ENCODE peak calls at places on chromosomes 13 and 19, in seven cellular contexts. One of them, this sample, is unnamed.
A peak's percentile ranks its signal among the peaks of the same experiment; 100 is the strongest.

GRCh38 chr13:66071018-66071417 is 1159.1 kb downstream of the PCDH9 start:
- DNase-seq in brain microvascular endothelial cell: no peak
- DNase-seq in lower lobe of right lung: no peak
- DNase-seq in breast epithelium: no peak
- DNase-seq in A549: no peak
- DNase-seq in left ventricle myocardium inferior: no peak
- DNase-seq in heart left ventricle: no peak
- DNase-seq in this sample: no peak

GRCh38 chr19:8965887-8966286 is 44.3 kb downstream of the MUC16 start:
- DNase-seq in brain microvascular endothelial cell: no peak
- DNase-seq in lower lobe of right lung: no peak
- DNase-seq in breast epithelium: no peak
- DNase-seq in A549: no peak
- DNase-seq in left ventricle myocardium inferior: no peak
- DNase-seq in heart left ventricle: no peak
- DNase-seq in this sample: no peak

GRCh38 chr19:39518975-39519374 is 4.0 kb downstream of the SELENOV start:
- DNase-seq in brain microvascular endothelial cell: no peak
- DNase-seq in lower lobe of right lung: no peak
- DNase-seq in breast epithelium: no peak
- DNase-seq in A549: no peak
- DNase-seq in left ventricle myocardium inferior: no peak
- DNase-seq in heart left ventricle: no peak
- DNase-seq in this sample: no peak

GRCh38 chr13:79197933-79198332 is 208.1 kb downstream of the RBM26 start:
- DNase-seq in brain microvascular endothelial cell: no peak
- DNase-seq in lower lobe of right lung: no peak
- DNase-seq in breast epithelium: no peak
- DNase-seq in A549: no peak
- DNase-seq in left ventricle myocardium inferior: no peak
- DNase-seq in heart left ventricle: no peak
- DNase-seq in this sample: no peak

GRCh38 chr19:10544242-10544752 is 593 bp downstream of the ATG4D start:
- DNase-seq in brain microvascular endothelial cell: no peak
- DNase-seq in lower lobe of right lung: no peak
- DNase-seq in breast epithelium: no peak
- DNase-seq in A549: no peak
- DNase-seq in left ventricle myocardium inferior: peak; percentile 17
- DNase-seq in heart left ventricle: no peak
- DNase-seq in this sample: no peak

GRCh38 chr13:44312898-44313551 is 60.6 kb upstream of the SERP2 start:
- DNase-seq in brain microvascular endothelial cell: peak; percentile 82
- DNase-seq in lower lobe of right lung: no peak
- DNase-seq in breast epithelium: no peak
- DNase-seq in A549: peak; percentile 14
- DNase-seq in left ventricle myocardium inferior: no peak
- DNase-seq in heart left ventricle: no peak
- DNase-seq in this sample: no peak

GRCh38 chr13:68048802-68049359 is 818.7 kb upstream of the PCDH9 start:
- DNase-seq in brain microvascular endothelial cell: no peak
- DNase-seq in lower lobe of right lung: no peak
- DNase-seq in breast epithelium: no peak
- DNase-seq in A549: no peak
- DNase-seq in left ventricle myocardium inferior: no peak
- DNase-seq in heart left ventricle: no peak
- DNase-seq in this sample: no peak

GRCh38 chr13:94470126-94470525 is 9.4 kb downstream of the DCT start:
- DNase-seq in brain microvascular endothelial cell: no peak
- DNase-seq in lower lobe of right lung: no peak
- DNase-seq in breast epithelium: no peak
- DNase-seq in A549: no peak
- DNase-seq in left ventricle myocardium inferior: no peak
- DNase-seq in heart left ventricle: no peak
- DNase-seq in this sample: no peak

GRCh38 chr19:47489072-47489914 is 5.3 kb upstream of the KPTN start:
- DNase-seq in brain microvascular endothelial cell: no peak
- DNase-seq in lower lobe of right lung: peak; percentile 11
- DNase-seq in breast epithelium: no peak
- DNase-seq in A549: no peak
- DNase-seq in left ventricle myocardium inferior: no peak
- DNase-seq in heart left ventricle: peak; percentile 47
- DNase-seq in this sample: no peak

GRCh38 chr13:41652735-41653361 is 195.5 kb downstream of the RGCC start:
- DNase-seq in brain microvascular endothelial cell: no peak
- DNase-seq in lower lobe of right lung: no peak
- DNase-seq in breast epithelium: no peak
- DNase-seq in A549: peak; percentile 7
- DNase-seq in left ventricle myocardium inferior: no peak
- DNase-seq in heart left ventricle: no peak
- DNase-seq in this sample: no peak

GRCh38 chr13:18946738-18947137 is 234.9 kb downstream of the TUBA3C start:
- DNase-seq in brain microvascular endothelial cell: no peak
- DNase-seq in lower lobe of right lung: no peak
- DNase-seq in breast epithelium: no peak
- DNase-seq in A549: no peak
- DNase-seq in left ventricle myocardium inferior: no peak
- DNase-seq in heart left ventricle: peak; percentile 14
- DNase-seq in this sample: no peak

GRCh38 chr19:38045554-38046253 is 138.7 kb downstream of the SIPA1L3 start:
- DNase-seq in brain microvascular endothelial cell: no peak
- DNase-seq in lower lobe of right lung: no peak
- DNase-seq in breast epithelium: no peak
- DNase-seq in A549: no peak
- DNase-seq in left ventricle myocardium inferior: no peak
- DNase-seq in heart left ventricle: no peak
- DNase-seq in this sample: no peak

GRCh38 chr13:105804561-105805190 is 730.8 kb downstream of the EFNB2 start:
- DNase-seq in brain microvascular endothelial cell: peak; percentile 76
- DNase-seq in lower lobe of right lung: no peak
- DNase-seq in breast epithelium: no peak
- DNase-seq in A549: no peak
- DNase-seq in left ventricle myocardium inferior: no peak
- DNase-seq in heart left ventricle: no peak
- DNase-seq in this sample: no peak

GRCh38 chr19:40511487-40511886 is 44.7 kb downstream of the SPTBN4 start:
- DNase-seq in brain microvascular endothelial cell: no peak
- DNase-seq in lower lobe of right lung: no peak
- DNase-seq in breast epithelium: no peak
- DNase-seq in A549: no peak
- DNase-seq in left ventricle myocardium inferior: no peak
- DNase-seq in heart left ventricle: no peak
- DNase-seq in this sample: no peak

GRCh38 chr19:16327911-16328823 is 3.5 kb downstream of the KLF2 start:
- DNase-seq in brain microvascular endothelial cell: no peak
- DNase-seq in lower lobe of right lung: peak; percentile 92
- DNase-seq in breast epithelium: no peak
- DNase-seq in A549: no peak
- DNase-seq in left ventricle myocardium inferior: peak; percentile 79
- DNase-seq in heart left ventricle: peak; percentile 74
- DNase-seq in this sample: peak; percentile 94

GRCh38 chr13:30870916-30871712 is 35.0 kb upstream of the MEDAG start:
- DNase-seq in brain microvascular endothelial cell: no peak
- DNase-seq in lower lobe of right lung: no peak
- DNase-seq in breast epithelium: no peak
- DNase-seq in A549: no peak
- DNase-seq in left ventricle myocardium inferior: no peak
- DNase-seq in heart left ventricle: no peak
- DNase-seq in this sample: no peak

GRCh38 chr19:5340637-5341447 is at the start of gene PTPRS:
- DNase-seq in brain microvascular endothelial cell: peak; percentile 64
- DNase-seq in lower lobe of right lung: peak; percentile 69
- DNase-seq in breast epithelium: peak; percentile 71
- DNase-seq in A549: peak; percentile 75
- DNase-seq in left ventricle myocardium inferior: peak; percentile 79
- DNase-seq in heart left ventricle: peak; percentile 86
- DNase-seq in this sample: peak; percentile 81

GRCh38 chr19:7348587-7349230 is at the start of gene ARHGEF18:
- DNase-seq in brain microvascular endothelial cell: no peak
- DNase-seq in lower lobe of right lung: peak; percentile 78
- DNase-seq in breast epithelium: no peak
- DNase-seq in A549: no peak
- DNase-seq in left ventricle myocardium inferior: peak; percentile 23
- DNase-seq in heart left ventricle: peak; percentile 72
- DNase-seq in this sample: no peak

GRCh38 chr13:46721054-46721453 is 75.9 kb downstream of the ESD start:
- DNase-seq in brain microvascular endothelial cell: peak; percentile 56
- DNase-seq in lower lobe of right lung: no peak
- DNase-seq in breast epithelium: no peak
- DNase-seq in A549: peak; percentile 6
- DNase-seq in left ventricle myocardium inferior: peak; percentile 19
- DNase-seq in heart left ventricle: no peak
- DNase-seq in this sample: no peak

DNA sequence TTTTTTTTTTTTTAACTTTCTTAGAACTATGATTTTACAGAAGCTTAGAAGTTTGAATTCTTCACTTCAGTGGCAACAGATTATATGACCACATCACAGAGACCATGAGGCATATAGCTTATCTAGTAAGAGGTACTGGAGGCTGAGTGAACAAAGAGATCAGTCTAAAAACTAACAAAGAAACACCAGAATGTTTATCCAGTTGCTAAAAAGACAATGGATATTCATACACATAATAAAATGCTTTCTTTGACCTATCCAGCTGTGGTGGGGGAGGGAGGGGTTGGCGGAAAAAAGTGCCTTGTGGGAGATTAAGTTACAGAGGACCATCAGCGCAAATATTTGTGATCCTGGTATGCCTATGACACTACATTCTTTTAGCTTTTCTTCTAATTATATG is 34.7 kb upstream of the SLITRK6 start:
- DNase-seq in brain microvascular endothelial cell: no peak
- DNase-seq in lower lobe of right lung: no peak
- DNase-seq in breast epithelium: no peak
- DNase-seq in A549: no peak
- DNase-seq in left ventricle myocardium inferior: no peak
- DNase-seq in heart left ventricle: no peak
- DNase-seq in this sample: no peak
- H3K4me3 ChIP-seq in brain microvascular endothelial cell: no peak overlapping the region
- H3K4me3 ChIP-seq in lower lobe of right lung: no peak overlapping the region
- H3K4me3 ChIP-seq in breast epithelium: no peak overlapping the region
- H3K4me3 ChIP-seq in A549: no peak overlapping the region
- H3K4me3 ChIP-seq in left ventricle myocardium inferior: no peak overlapping the region
- H3K4me3 ChIP-seq in heart left ventricle: no peak overlapping the region
- H3K4me3 ChIP-seq in this sample: no peak overlapping the region

DNA sequence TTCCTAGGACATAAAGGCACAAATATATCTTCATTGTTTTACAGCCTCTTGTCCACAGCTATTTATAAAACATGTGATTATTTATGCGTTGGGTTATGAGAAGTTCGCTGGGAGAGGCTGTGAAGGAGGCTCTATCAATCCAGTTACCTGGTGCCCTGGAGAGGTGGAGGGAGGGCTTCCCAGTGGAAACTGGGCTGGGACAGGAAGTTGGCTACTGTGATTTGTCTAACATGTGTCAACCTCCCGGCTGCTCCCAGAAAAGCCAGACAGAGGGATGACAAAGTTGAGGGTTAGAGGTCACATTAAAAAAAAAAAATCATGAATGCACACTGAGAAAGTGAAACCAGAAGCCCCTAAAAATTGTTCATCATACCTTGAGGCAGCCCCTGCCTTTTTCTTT is 346.5 kb downstream of the ZNF536 start:
- DNase-seq in brain microvascular endothelial cell: no peak
- DNase-seq in lower lobe of right lung: no peak
- DNase-seq in breast epithelium: no peak
- DNase-seq in A549: no peak
- DNase-seq in left ventricle myocardium inferior: no peak
- DNase-seq in heart left ventricle: no peak
- DNase-seq in this sample: no peak
- H3K27ac ChIP-seq in brain microvascular endothelial cell: no peak overlapping the region
- H3K27ac ChIP-seq in lower lobe of right lung: peak overlapping the region; percentile 84
- H3K27ac ChIP-seq in breast epithelium: no peak overlapping the region
- H3K27ac ChIP-seq in A549: no peak overlapping the region
- H3K27ac ChIP-seq in left ventricle myocardium inferior: peak overlapping the region; percentile 92
- H3K27ac ChIP-seq in heart left ventricle: peak overlapping the region; percentile 35
- H3K27ac ChIP-seq in this sample: peak overlapping the region; percentile 77

GRCh38 chr19:44905437-44906160 is at the start of gene APOE:
- DNase-seq in brain microvascular endothelial cell: no peak
- DNase-seq in lower lobe of right lung: no peak
- DNase-seq in breast epithelium: no peak
- DNase-seq in A549: no peak
- DNase-seq in left ventricle myocardium inferior: no peak
- DNase-seq in heart left ventricle: no peak
- DNase-seq in this sample: no peak

GRCh38 chr19:44903216-44903601 is 2.4 kb upstream of the APOE start:
- DNase-seq in brain microvascular endothelial cell: no peak
- DNase-seq in lower lobe of right lung: no peak
- DNase-seq in breast epithelium: no peak
- DNase-seq in A549: no peak
- DNase-seq in left ventricle myocardium inferior: no peak
- DNase-seq in heart left ventricle: no peak
- DNase-seq in this sample: no peak

GRCh38 chr19:44907613-44908012 is 2.0 kb downstream of the APOE start:
- DNase-seq in brain microvascular endothelial cell: no peak
- DNase-seq in lower lobe of right lung: no peak
- DNase-seq in breast epithelium: no peak
- DNase-seq in A549: no peak
- DNase-seq in left ventricle myocardium inferior: no peak
- DNase-seq in heart left ventricle: no peak
- DNase-seq in this sample: no peak

GRCh38 chr19:44903602-44904425 is 1.8 kb upstream of the APOE start:
- DNase-seq in brain microvascular endothelial cell: peak; percentile 69
- DNase-seq in lower lobe of right lung: peak; percentile 79
- DNase-seq in breast epithelium: peak; percentile 78
- DNase-seq in A549: peak; percentile 79
- DNase-seq in left ventricle myocardium inferior: peak; percentile 74
- DNase-seq in heart left ventricle: peak; percentile 87
- DNase-seq in this sample: peak; percentile 85

GRCh38 chr19:44904426-44904994 is 1.1 kb upstream of the APOE start:
- DNase-seq in brain microvascular endothelial cell: no peak
- DNase-seq in lower lobe of right lung: no peak
- DNase-seq in breast epithelium: no peak
- DNase-seq in A549: no peak
- DNase-seq in left ventricle myocardium inferior: no peak
- DNase-seq in heart left ventricle: no peak
- DNase-seq in this sample: no peak
- TF ChIP-seq CTCF in brain microvascular endothelial cell: peak; percentile 45
- TF ChIP-seq CTCF in lower lobe of right lung: no peak
- TF ChIP-seq CTCF in breast epithelium: no peak
- TF ChIP-seq CTCF in A549: peak; percentile 22
- TF ChIP-seq CTCF in left ventricle myocardium inferior: no peak
- TF ChIP-seq CTCF in heart left ventricle: no peak
- TF ChIP-seq CTCF in this sample: no peak

GRCh38 chr19:4343056-4343844 is at the start of gene MPND:
- DNase-seq in brain microvascular endothelial cell: peak; percentile 63
- DNase-seq in lower lobe of right lung: peak; percentile 96
- DNase-seq in breast epithelium: peak; percentile 88
- DNase-seq in A549: peak; percentile 47
- DNase-seq in left ventricle myocardium inferior: peak; percentile 96
- DNase-seq in heart left ventricle: peak; percentile 97
- DNase-seq in this sample: peak; percentile 93

GRCh38 chr19:4338441-4339350 is at the start of gene STAP2:
- DNase-seq in brain microvascular endothelial cell: no peak
- DNase-seq in lower lobe of right lung: peak; percentile 72
- DNase-seq in breast epithelium: peak; percentile 79
- DNase-seq in A549: no peak
- DNase-seq in left ventricle myocardium inferior: no peak
- DNase-seq in heart left ventricle: no peak
- DNase-seq in this sample: no peak

GRCh38 chr19:4334929-4335833 is 3.4 kb downstream of the STAP2 start:
- DNase-seq in brain microvascular endothelial cell: no peak
- DNase-seq in lower lobe of right lung: no peak
- DNase-seq in breast epithelium: no peak
- DNase-seq in A549: no peak
- DNase-seq in left ventricle myocardium inferior: no peak
- DNase-seq in heart left ventricle: no peak
- DNase-seq in this sample: no peak

GRCh38 chr19:4342421-4343055 is 824 bp upstream of the MPND start:
- DNase-seq in brain microvascular endothelial cell: peak; percentile 100
- DNase-seq in lower lobe of right lung: peak; percentile 96
- DNase-seq in breast epithelium: peak; percentile 97
- DNase-seq in A549: peak; percentile 88
- DNase-seq in left ventricle myocardium inferior: peak; percentile 95
- DNase-seq in heart left ventricle: peak; percentile 96
- DNase-seq in this sample: peak; percentile 99

GRCh38 chr19:4337906-4338440 is 654 bp downstream of the STAP2 start:
- DNase-seq in brain microvascular endothelial cell: no peak
- DNase-seq in lower lobe of right lung: no peak
- DNase-seq in breast epithelium: no peak
- DNase-seq in A549: no peak
- DNase-seq in left ventricle myocardium inferior: no peak
- DNase-seq in heart left ventricle: no peak
- DNase-seq in this sample: no peak
- H3K4me3 ChIP-seq in brain microvascular endothelial cell: peak overlapping the region; percentile 40
- H3K4me3 ChIP-seq in lower lobe of right lung: peak overlapping the region; percentile 58
- H3K4me3 ChIP-seq in breast epithelium: peak overlapping the region; percentile 77
- H3K4me3 ChIP-seq in A549: no peak overlapping the region
- H3K4me3 ChIP-seq in left ventricle myocardium inferior: peak overlapping the region; percentile 62
- H3K4me3 ChIP-seq in heart left ventricle: peak overlapping the region; percentile 59
- H3K4me3 ChIP-seq in this sample: peak overlapping the region; percentile 52

This sample was measured in right atrium auricular region.